ENCODE peak calls at places on chromosomes 5 and 9, in ten cellular contexts. O is HEK293T; V is activated naive CD4-positive, alpha-beta T cell; Y is head of caudate nucleus; M is activated CD4-positive, alpha-beta T cell treated with anti-CD3 and anti-CD28 coated beads for 48 hours; I is amygdala; A is HS-5; P is fibroblast of the aortic adventitia; E is stimulated activated CD8-positive, alpha-beta memory T cell treated with anti-CD3 and anti-CD28 coated beads, Interleukin-4, amount 100 ng/mL, for 4 hours; F is glutamatergic neuron. Z is an unnamed sample.

GRCh38 chr5:179974946-179975712 is 67.4 kb upstream of the TBC1D9B start:
- DNase-seq in A (no peak), P (no peak), E (no peak), M (peak; percentile 21), Y (peak; percentile 12), V (no peak), F (peak; percentile 76), O (peak; percentile 56), I (no peak), Z (peak; percentile 20)

GRCh38 chr5:11797132-11797531 is 107.1 kb downstream of the CTNND2 start:
- DNase-seq in M (no peak), F (no peak), V (no peak), I (no peak), E (no peak), O (no peak), P (no peak), Y (peak; percentile 24), A (no peak), Z (no peak)

GRCh38 chr5:93342563-93343061 is 238.4 kb downstream of the NR2F1-AS1 start:
- DNase-seq in Y (no peak), P (no peak), A (no peak), O (no peak), I (no peak), F (no peak), V (no peak), M (no peak), E (no peak), Z (no peak)

GRCh38 chr5:14593326-14594036 is 11.9 kb downstream of the OTULINL start:
- DNase-seq in Y (no peak), F (no peak), O (no peak), A (peak; percentile 59), E (no peak), V (no peak), P (no peak), M (peak; percentile 47), I (no peak), Z (no peak)

GRCh38 chr9:36336511-36336910 is 63.6 kb downstream of the RNF38 start:
- DNase-seq in F (no peak), I (no peak), O (no peak), P (no peak), M (no peak), V (no peak), Y (no peak), A (no peak), E (no peak), Z (no peak)

GRCh38 chr5:55758714-55759113 is 20.9 kb downstream of the DDX4 start:
- DNase-seq in P (no peak), A (no peak), V (no peak), M (no peak), O (no peak), F (no peak), Y (no peak), E (no peak), I (no peak), Z (no peak)

GRCh38 chr5:61311836-61312808 is 19.9 kb upstream of the ZSWIM6 start:
- DNase-seq in Y (no peak), P (peak; percentile 63), E (no peak), M (no peak), O (no peak), F (no peak), I (no peak), A (peak; percentile 91), V (no peak), Z (no peak)

GRCh38 chr9:130331573-130331972 is 66.0 kb downstream of the HMCN2 start:
- DNase-seq in Y (no peak), V (no peak), P (peak; percentile 70), F (no peak), E (no peak), M (no peak), A (no peak), I (no peak), O (no peak), Z (no peak)

GRCh38 chr5:115431116-115431515 is 113.5 kb downstream of the FEM1C start:
- DNase-seq in E (no peak), I (no peak), F (no peak), A (no peak), Y (no peak), M (no peak), O (no peak), V (no peak), P (no peak), Z (no peak)

GRCh38 chr5:74517700-74518099 is 122.8 kb downstream of the ENC1 start:
- DNase-seq in A (no peak), E (no peak), V (no peak), M (no peak), Y (no peak), I (no peak), F (no peak), P (peak; percentile 82), O (no peak), Z (no peak)

GRCh38 chr5:93621340-93621872 is 38.4 kb downstream of the NR2F1 start:
- DNase-seq in V (no peak), A (peak; percentile 35), P (no peak), M (peak; percentile 16), Y (peak; percentile 72), O (peak; percentile 58), E (no peak), I (peak; percentile 70), F (peak; percentile 76), Z (no peak)

GRCh38 chr5:61755726-61756125 is 423.7 kb downstream of the ZSWIM6 start:
- DNase-seq in O (no peak), I (no peak), A (no peak), M (no peak), Y (no peak), V (no peak), F (no peak), E (no peak), P (no peak), Z (no peak)

GRCh38 chr9:95189230-95190098 is 128.0 kb downstream of the FANCC start:
- DNase-seq in O (no peak), M (peak; percentile 10), E (no peak), I (no peak), P (peak; percentile 90), A (no peak), V (no peak), Y (no peak), F (no peak), Z (no peak)

GRCh38 chr5:171897231-171897630 is 109.2 kb downstream of the FBXW11 start:
- DNase-seq in O (no peak), P (no peak), A (no peak), Y (no peak), F (no peak), I (no peak), E (no peak), M (peak; percentile 13), V (no peak), Z (no peak)

GRCh38 chr5:61966991-61967390 is 339.0 kb upstream of the KIF2A start:
- DNase-seq in I (no peak), V (no peak), M (no peak), Y (no peak), E (no peak), P (no peak), F (no peak), O (no peak), A (no peak), Z (no peak)

GRCh38 chr9:20428976-20429375 is 193.3 kb downstream of the MLLT3 start:
- DNase-seq in M (no peak), A (no peak), Y (no peak), I (no peak), F (no peak), E (no peak), V (no peak), O (no peak), P (no peak), Z (no peak)

GRCh38 chr9:81083821-81084512 is 605.4 kb downstream of the TLE1 start:
- DNase-seq in V (no peak), E (no peak), A (peak; percentile 54), F (no peak), Y (no peak), I (no peak), M (no peak), P (peak; percentile 29), O (no peak), Z (no peak)

GRCh38 chr5:39599721-39600431 is 175.1 kb upstream of the DAB2 start:
- DNase-seq in P (peak; percentile 71), Y (no peak), M (no peak), A (peak; percentile 66), F (no peak), V (no peak), O (no peak), E (no peak), I (no peak), Z (no peak)

GRCh38 chr9:134551176-134551575 is 90.4 kb upstream of the COL5A1 start:
- DNase-seq in F (no peak), V (no peak), I (no peak), Y (no peak), O (no peak), M (no peak), A (no peak), E (no peak), P (no peak), Z (no peak)

GRCh38 chr5:124669956-124670671 is 76.3 kb downstream of the ZNF608 start:
- DNase-seq in M (no peak), E (no peak), F (no peak), O (no peak), V (no peak), P (peak; percentile 82), I (no peak), Y (no peak), A (no peak), Z (no peak)

GRCh38 chr5:73160239-73160671 is 12.7 kb upstream of the TMEM174 start:
- DNase-seq in V (no peak), Y (no peak), I (no peak), O (no peak), E (peak; percentile 21), A (no peak), F (no peak), M (peak; percentile 83), P (no peak), Z (no peak)

GRCh38 chr9:131279196-131279926 is 3.1 kb upstream of the FAM78A start:
- DNase-seq in I (no peak), F (no peak), P (no peak), V (no peak), O (no peak), M (no peak), A (no peak), E (no peak), Y (no peak), Z (no peak)

GRCh38 chr5:129392681-129393080 is 67.4 kb upstream of the ADAMTS19 start:
- DNase-seq in F (no peak), M (no peak), O (no peak), V (no peak), P (no peak), E (no peak), I (no peak), Y (no peak), A (no peak), Z (no peak)

GRCh38 chr5:16135003-16135402 is 44.6 kb downstream of the MARCHF11 start:
- DNase-seq in F (no peak), M (no peak), A (peak; percentile 57), O (no peak), Y (no peak), I (no peak), E (no peak), P (no peak), V (no peak), Z (no peak)

GRCh38 chr5:171647043-171647899 is 138.3 kb upstream of the SMIM23 start:
- DNase-seq in P (no peak), I (no peak), A (no peak), F (peak; percentile 72), E (no peak), O (no peak), Y (no peak), M (peak; percentile 12), V (no peak), Z (no peak)

GRCh38 chr9:124735121-124735520 is 36.0 kb downstream of the NR6A1 start:
- DNase-seq in E (no peak), M (no peak), I (no peak), O (no peak), P (peak; percentile 74), A (no peak), Y (no peak), F (no peak), V (no peak), Z (peak; percentile 7)

Z was measured in iPS DF 19.7.